ENCODE peak calls at places on chromosomes 4 and X, in ten cellular contexts. O is CD8-positive, alpha-beta T cell; L is tibial nerve; J is mesendoderm; Q is SK-N-SH; C is pancreas; S is aorta; E is dorsolateral prefrontal cortex; D is heart right ventricle; Y is MM.1S. A is an unnamed sample.

GRCh38 chr4:142917678-142918077 is 71.6 kb upstream of the INPP4B start:
- DNase-seq in O (no peak), L (no peak), J (no peak), Q (no peak), C (no peak), S (no peak), E (no peak), D (no peak), Y (no peak), A (no peak)

GRCh38 chr4:1502501-1502886 is 96.3 kb upstream of the NKX1-1 start:
- DNase-seq in O (no peak), L (no peak), J (no peak), Q (no peak), C (no peak), S (no peak), E (no peak), D (no peak), Y (no peak), A (no peak)

GRCh38 chr4:148530114-148530513 is 87.9 kb upstream of the NR3C2 start:
- DNase-seq in O (no peak), L (no peak), J (no peak), Q (no peak), C (no peak), S (no peak), E (no peak), D (no peak), Y (no peak), A (no peak)

GRCh38 chr4:36269533-36269932 is 11.9 kb upstream of the DTHD1 start:
- DNase-seq in O (no peak), L (no peak), J (no peak), Q (no peak), C (no peak), S (no peak), E (no peak), D (no peak), Y (no peak), A (no peak)

GRCh38 chr4:26330186-26330787 is 9.5 kb downstream of the RBPJ start:
- DNase-seq in O (no peak), L (no peak), J (peak; percentile 77), Q (peak; percentile 51), C (no peak), S (no peak), E (no peak), D (no peak), Y (peak; percentile 64), A (peak; percentile 55)

GRCh38 chrX:103253608-103254007 is 1.3 kb downstream of the TCEAL8 start:
- DNase-seq in O (no peak), L (no peak), J (peak; percentile 70), Q (no peak), C (no peak), S (no peak), E (no peak), D (peak; percentile 8), Y (no peak), A (no peak)

GRCh38 chr4:115920637-115921036 is 807.2 kb upstream of the NDST4 start:
- DNase-seq in O (no peak), L (no peak), J (no peak), Q (no peak), C (peak; percentile 48), S (no peak), E (no peak), D (no peak), Y (no peak), A (no peak)

GRCh38 chr4:165207016-165207430 is 338 bp upstream of the KLHL2 start:
- DNase-seq in O (no peak), L (no peak), J (peak; percentile 46), Q (no peak), C (peak; percentile 87), S (no peak), E (no peak), D (peak; percentile 9), Y (no peak), A (no peak)

GRCh38 chrX:136125106-136125505 is 22.2 kb upstream of the FHL1 start:
- DNase-seq in O (no peak), L (no peak), J (no peak), Q (no peak), C (no peak), S (no peak), E (no peak), D (no peak), Y (no peak), A (no peak)

GRCh38 chr4:141797966-141798365 is 161.6 kb downstream of the IL15 start:
- DNase-seq in O (no peak), L (no peak), J (no peak), Q (no peak), C (no peak), S (no peak), E (no peak), D (no peak), Y (no peak), A (no peak)

GRCh38 chrX:110409925-110410324 is 51.3 kb downstream of the RTL9 start:
- DNase-seq in O (no peak), L (no peak), J (no peak), Q (no peak), C (no peak), S (no peak), E (no peak), D (no peak), Y (no peak), A (no peak)

GRCh38 chr4:8414377-8414776 is 26.1 kb downstream of the ACOX3 start:
- DNase-seq in O (peak; percentile 42), L (no peak), J (no peak), Q (no peak), C (no peak), S (no peak), E (no peak), D (no peak), Y (no peak), A (peak; percentile 54)

GRCh38 chrX:40410859-40411258 is 169.9 kb upstream of the ATP6AP2 start:
- DNase-seq in O (no peak), L (no peak), J (no peak), Q (no peak), C (no peak), S (no peak), E (no peak), D (no peak), Y (no peak), A (no peak)
- H3K27me3 ChIP-seq in O (no peaks in the 10 kb centered on the region), L (no peaks in the 10 kb centered on the region), J (no peaks in the 10 kb centered on the region), Q (peaks cover 5% of the 10 kb centered on the region), C (no peaks in the 10 kb centered on the region), S (no peaks in the 10 kb centered on the region), E (peaks cover 45% of the 10 kb centered on the region), D (no peaks in the 10 kb centered on the region), Y (no peaks in the 10 kb centered on the region), A (no peaks in the 10 kb centered on the region)

DNA sequence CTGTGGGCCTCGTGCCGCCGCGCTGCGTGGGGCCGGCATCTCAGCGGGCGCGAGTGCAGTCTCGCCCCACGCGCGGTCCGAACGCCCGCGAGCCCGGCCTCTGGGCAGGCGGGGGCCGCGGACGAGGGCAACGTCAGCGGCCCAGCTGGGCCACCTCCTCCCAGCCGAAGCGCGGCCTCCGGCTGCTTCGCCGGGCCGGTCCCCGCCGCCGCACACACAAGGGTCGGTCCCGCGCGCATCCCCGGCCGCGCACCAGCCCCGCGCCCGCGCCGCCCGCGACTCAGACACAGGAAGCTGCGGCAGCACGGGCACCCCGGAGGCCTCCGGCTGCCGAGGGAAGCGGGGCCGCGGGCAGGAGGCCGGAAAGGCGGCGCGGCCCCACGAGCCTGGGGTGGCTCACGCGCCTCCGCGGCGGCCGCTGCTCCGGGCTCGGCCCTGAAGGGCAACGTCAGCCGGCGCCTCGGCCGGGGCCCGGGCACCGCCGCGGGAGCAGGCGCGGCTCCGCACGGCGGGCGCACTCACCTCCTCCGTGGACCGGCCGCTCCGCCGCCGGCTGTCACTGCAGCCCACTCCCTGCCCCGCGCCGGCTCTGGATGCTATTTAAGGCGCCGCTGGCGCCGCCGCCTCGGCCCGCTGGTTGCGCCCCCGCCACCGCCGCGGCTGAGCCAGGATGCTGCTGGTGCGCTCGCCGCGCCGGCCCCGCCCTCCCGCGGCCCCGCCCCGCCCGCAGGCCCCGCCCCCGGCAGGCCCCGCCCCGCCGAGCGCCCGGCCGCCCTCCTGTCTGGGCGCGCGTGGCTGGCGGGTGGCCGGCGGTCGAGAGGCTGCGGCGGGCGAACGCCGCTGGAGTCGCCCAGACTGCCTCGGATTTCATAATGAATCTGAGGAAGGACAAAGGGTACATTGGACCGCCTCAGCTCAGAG is at the start of gene ACSL1:
- DNase-seq in O (peak; percentile 77), L (peak; percentile 66), J (peak; percentile 69), Q (peak; percentile 99), C (peak; percentile 88), S (peak; percentile 91), E (peak; percentile 91), D (peak; percentile 81), Y (peak; percentile 82), A (peak; percentile 78)
- H3K27me3 ChIP-seq in O (no peaks in the 10 kb centered on the region), L (no peaks in the 10 kb centered on the region), J (peaks cover 26% of the 10 kb centered on the region), Q (no peaks in the 10 kb centered on the region), C (no peaks in the 10 kb centered on the region), S (no peaks in the 10 kb centered on the region), E (no peaks in the 10 kb centered on the region), D (no peaks in the 10 kb centered on the region), Y (peaks cover 42% of the 10 kb centered on the region), A (no peaks in the 10 kb centered on the region)

GRCh38 chrX:14006489-14006888 is 23.2 kb downstream of the GEMIN8 start:
- DNase-seq in O (no peak), L (no peak), J (no peak), Q (no peak), C (no peak), S (no peak), E (no peak), D (no peak), Y (no peak), A (no peak)
- H3K27me3 ChIP-seq in O (no peaks in the 10 kb centered on the region), L (no peaks in the 10 kb centered on the region), J (no peaks in the 10 kb centered on the region), Q (no peaks in the 10 kb centered on the region), C (no peaks in the 10 kb centered on the region), S (no peaks in the 10 kb centered on the region), E (peaks cover 3% of the 10 kb centered on the region), D (no peaks in the 10 kb centered on the region), Y (no peaks in the 10 kb centered on the region), A (no peaks in the 10 kb centered on the region)

GRCh38 chrX:132748909-132749308 is 209.5 kb downstream of the HS6ST2 start:
- DNase-seq in O (no peak), L (no peak), J (no peak), Q (no peak), C (no peak), S (no peak), E (no peak), D (no peak), Y (no peak), A (no peak)

GRCh38 chrX:132750312-132751042 is 208.0 kb downstream of the HS6ST2 start:
- DNase-seq in O (no peak), L (no peak), J (no peak), Q (no peak), C (no peak), S (no peak), E (no peak), D (no peak), Y (peak; percentile 75), A (no peak)

GRCh38 chrX:132751043-132751690 is 207.3 kb downstream of the HS6ST2 start:
- DNase-seq in O (no peak), L (no peak), J (peak; percentile 62), Q (no peak), C (no peak), S (no peak), E (no peak), D (no peak), Y (peak; percentile 59), A (no peak)

GRCh38 chrX:132748268-132748667 is 210.2 kb downstream of the HS6ST2 start:
- DNase-seq in O (no peak), L (no peak), J (no peak), Q (no peak), C (no peak), S (no peak), E (no peak), D (no peak), Y (no peak), A (no peak)

DNA sequence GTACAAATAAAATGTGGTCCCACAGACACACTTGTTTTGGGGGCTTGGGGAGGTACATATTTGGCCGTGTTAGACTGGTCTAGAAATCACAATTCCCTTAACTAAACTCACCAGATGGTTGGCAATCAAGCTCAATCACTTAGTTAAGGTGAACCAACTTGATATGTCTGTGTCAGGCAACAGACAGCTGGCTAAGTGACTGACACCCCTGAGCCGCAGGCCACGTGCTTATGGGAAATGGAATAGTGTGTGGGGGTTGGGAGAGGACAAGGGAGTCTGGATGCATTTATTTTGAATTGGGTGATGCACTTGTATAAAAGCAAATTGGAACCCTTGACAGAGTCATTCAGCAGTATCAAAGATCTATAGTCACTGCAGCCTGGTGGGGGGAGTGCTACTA is 209.0 kb downstream of the HS6ST2 start:
- DNase-seq in O (no peak), L (no peak), J (no peak), Q (no peak), C (no peak), S (no peak), E (no peak), D (no peak), Y (no peak), A (no peak)
- H3K27me3 ChIP-seq in O (no peaks in the 10 kb centered on the region), L (no peaks in the 10 kb centered on the region), J (no peaks in the 10 kb centered on the region), Q (peaks cover 4% of the 10 kb centered on the region), C (no peaks in the 10 kb centered on the region), S (no peaks in the 10 kb centered on the region), E (peaks cover 59% of the 10 kb centered on the region), D (no peaks in the 10 kb centered on the region), Y (no peaks in the 10 kb centered on the region), A (no peaks in the 10 kb centered on the region)

A was measured in CD4-positive, alpha-beta memory T cell.